ENCODE peak calls at places on chromosomes 6 and 20, in ten cellular contexts. S is activated CD8-positive, alpha-beta T cell treated with anti-CD3 and anti-CD28 coated beads for 36 hours; Z is PC-3; M is left lung; U is left cardiac atrium; W is CD4-positive, alpha-beta T cell; K is K562; D is Right ventricle myocardium inferior; T is T-helper 17 cell; O is central memory CD8-positive, alpha-beta T cell. L is an unnamed sample.

GRCh38 chr20:51514836-51515235 is 27.7 kb downstream of the NFATC2 start:
- ATAC-seq in M (no peak), O (no peak), W (peak), T (no peak), K (no peak), Z (no peak), U (no peak), D (no peak), S (no peak), L (no peak)

GRCh38 chr6:423062-423798 is 31.7 kb downstream of the IRF4 start:
- ATAC-seq in Z (peak), T (no peak), S (peak), K (no peak), O (no peak), W (no peak), D (no peak), M (peak), U (no peak), L (no peak)

GRCh38 chr6:23269436-23269835 is 700.1 kb downstream of the HDGFL1 start:
- ATAC-seq in W (no peak), S (no peak), U (no peak), O (no peak), K (no peak), Z (no peak), D (no peak), M (no peak), T (no peak), L (no peak)

GRCh38 chr6:42978487-42978792 is 541 bp downstream of the PEX6 start:
- ATAC-seq in S (no peak), D (peak), O (no peak), K (peak), M (peak), W (no peak), Z (peak), U (peak), T (no peak), L (peak)

GRCh38 chr6:109183109-109183508 is 87.8 kb downstream of the CEP57L1 start:
- ATAC-seq in S (no peak), O (no peak), D (no peak), U (no peak), Z (peak), K (peak), T (no peak), M (no peak), W (no peak), L (no peak)

GRCh38 chr6:168157272-168158007 is 78.4 kb upstream of the FRMD1 start:
- ATAC-seq in U (peak), O (peak), S (no peak), T (no peak), Z (peak), K (no peak), M (peak), W (no peak), D (no peak), L (peak)

GRCh38 chr20:21100590-21101452 is 5.3 kb downstream of the LINC00237 start:
- ATAC-seq in M (no peak), T (no peak), O (peak), U (no peak), D (no peak), Z (no peak), S (peak), K (peak), W (no peak), L (no peak)

GRCh38 chr6:130872250-130873095 is 45.3 kb downstream of the SMLR1 start:
- ATAC-seq in M (peak), U (peak), W (peak), S (peak), D (no peak), O (no peak), T (peak), K (peak), Z (peak), L (no peak)

GRCh38 chr20:48716086-48716485 is 111.7 kb downstream of the PREX1 start:
- ATAC-seq in K (no peak), U (no peak), W (peak), M (no peak), Z (no peak), D (no peak), O (peak), S (peak), T (peak), L (no peak)

GRCh38 chr6:165600606-165601005 is 62.4 kb downstream of the PDE10A start:
- ATAC-seq in W (no peak), M (no peak), T (no peak), K (no peak), S (no peak), U (no peak), Z (no peak), O (no peak), D (no peak), L (no peak)

GRCh38 chr6:118394106-118394505 is 154.0 kb upstream of the PLN start:
- ATAC-seq in U (no peak), D (no peak), Z (no peak), T (no peak), K (no peak), W (no peak), S (no peak), M (no peak), O (no peak), L (no peak)

GRCh38 chr6:37473364-37474095 is 26.2 kb downstream of the CCDC167 start:
- ATAC-seq in T (no peak), D (peak), S (no peak), K (no peak), O (no peak), U (peak), Z (peak), W (no peak), M (peak), L (peak)

GRCh38 chr6:42405025-42405424 is 46.7 kb downstream of the TRERF1 start:
- ATAC-seq in D (peak), M (no peak), Z (peak), S (no peak), K (no peak), W (peak), O (no peak), T (peak), U (peak), L (peak)

GRCh38 chr6:137881522-137881886 is 14.4 kb downstream of the TNFAIP3 start:
- ATAC-seq in D (no peak), M (no peak), W (peak), Z (no peak), S (no peak), T (peak), U (no peak), K (no peak), O (peak), L (no peak)

GRCh38 chr20:6162239-6162638 is 39.4 kb upstream of the FERMT1 start:
- ATAC-seq in Z (no peak), M (peak), U (peak), K (no peak), O (no peak), D (peak), S (no peak), W (no peak), T (no peak), L (no peak)

GRCh38 chr6:137395316-137395715 is 98.9 kb downstream of the OLIG3 start:
- ATAC-seq in D (no peak), M (no peak), K (no peak), W (no peak), T (no peak), S (no peak), U (no peak), O (no peak), Z (no peak), L (no peak)

GRCh38 chr20:21505810-21506530 is 7.9 kb downstream of the NKX2-2 start:
- ATAC-seq in M (peak), Z (peak), D (peak), U (peak), W (peak), O (peak), S (peak), T (peak), K (peak), L (peak)

GRCh38 chr20:57844626-57845596 is 135.1 kb upstream of the PMEPA1 start:
- ATAC-seq in O (no peak), D (peak), S (no peak), W (no peak), Z (no peak), U (no peak), M (no peak), T (no peak), K (peak), L (no peak)

GRCh38 chr20:63457737-63458136 is 14.7 kb downstream of the KCNQ2 start:
- ATAC-seq in T (no peak), S (peak), M (no peak), O (no peak), W (no peak), K (no peak), U (peak), D (peak), Z (peak), L (peak)

GRCh38 chr20:20435453-20435852 is 67.5 kb downstream of the INSM1 start:
- ATAC-seq in Z (peak), T (no peak), W (no peak), S (no peak), M (no peak), K (no peak), O (no peak), U (no peak), D (peak), L (no peak)

GRCh38 chr6:112018619-112019416 is 35.1 kb upstream of the CCN6 start:
- ATAC-seq in K (no peak), M (no peak), T (no peak), Z (peak), S (no peak), D (peak), W (no peak), U (peak), O (no peak), L (no peak)

GRCh38 chr6:42038163-42038562 is 12.2 kb upstream of the TAF8 start:
- ATAC-seq in Z (no peak), W (no peak), D (no peak), T (no peak), U (no peak), K (no peak), M (no peak), S (no peak), O (no peak), L (no peak)

GRCh38 chr6:98634569-98634968 is 199.8 kb upstream of the POU3F2 start:
- ATAC-seq in O (no peak), D (no peak), W (no peak), T (no peak), Z (no peak), U (no peak), K (no peak), S (no peak), M (peak), L (no peak)

GRCh38 chr20:11851646-11852045 is 66.0 kb upstream of the BTBD3 start:
- ATAC-seq in D (no peak), K (no peak), M (no peak), U (no peak), S (no peak), W (no peak), T (no peak), Z (no peak), O (no peak), L (peak)

GRCh38 chr6:89122625-89123024 is 4.8 kb upstream of the SRSF12 start:
- ATAC-seq in O (no peak), T (peak), S (peak), M (peak), D (peak), U (peak), K (peak), W (peak), Z (peak), L (peak)

GRCh38 chr6:65711531-65711930 is 4.5 kb upstream of the EYS start:
- ATAC-seq in U (no peak), T (no peak), Z (no peak), W (no peak), D (no peak), S (no peak), M (peak), K (no peak), O (no peak), L (no peak)

GRCh38 chr6:34792605-34793500 is 970 bp downstream of the BLTP3A start:
- ATAC-seq in S (no peak), U (peak), K (peak), Z (peak), O (no peak), M (peak), D (peak), W (no peak), T (no peak), L (peak)

GRCh38 chr6:45548657-45549515 is 171.2 kb upstream of the SUPT3H start:
- ATAC-seq in K (no peak), D (no peak), S (no peak), O (no peak), Z (no peak), T (peak), W (no peak), U (no peak), M (no peak), L (peak)

GRCh38 chr20:49172413-49172812 is 15.7 kb downstream of the STAU1 start:
- ATAC-seq in S (no peak), K (no peak), U (no peak), M (no peak), O (no peak), D (no peak), Z (no peak), W (no peak), T (no peak), L (no peak)

GRCh38 chr6:16540804-16541752 is 220.2 kb downstream of the ATXN1 start:
- ATAC-seq in Z (no peak), D (peak), O (no peak), K (peak), M (peak), T (no peak), U (peak), W (no peak), S (peak), L (no peak)

GRCh38 chr6:149961728-149962425 is 1.9 kb upstream of the ULBP1 start:
- ATAC-seq in S (peak), O (peak), U (no peak), K (no peak), D (no peak), T (peak), W (peak), Z (no peak), M (no peak), L (no peak)

GRCh38 chr6:88704980-88705379 is 258.4 kb downstream of the RNGTT start:
- ATAC-seq in T (no peak), U (peak), Z (no peak), D (no peak), M (no peak), K (no peak), W (no peak), S (peak), O (no peak), L (no peak)

GRCh38 chr6:5681480-5681879 is 325.2 kb downstream of the NRN1 start:
- ATAC-seq in M (no peak), O (no peak), U (no peak), Z (no peak), W (no peak), K (no peak), D (no peak), S (peak), T (peak), L (no peak)